ENCODE peak calls at places on chromosomes 2 and 18, in nine cellular contexts. U is fibroblast of lung, S is uterus, I is aorta, H is cardiac muscle cell, Q is astrocyte, Y is iPS DF 6.9, E is heart right ventricle, P is upper lobe of right lung. X is an unnamed sample. For H3K4me1, the result is how much of the 10 kb centered on the place peaks cover.

GRCh38 chr2:234335676-234336228 is 161.1 kb downstream of the ARL4C start:
- DNase-seq in U (peak), S (peak), I (peak), H (peak), Q (peak), Y (no peak), E (peak), P (peak), X (peak)

GRCh38 chr18:52190630-52191029 is 149.4 kb upstream of the DCC start:
- DNase-seq in U (no peak), S (no peak), I (no peak), H (no peak), Q (no peak), Y (no peak), E (no peak), P (no peak), X (no peak)

GRCh38 chr18:76679259-76679658 is 143.1 kb upstream of the ZNF236 start:
- DNase-seq in U (no peak), S (no peak), I (no peak), H (peak), Q (no peak), Y (no peak), E (no peak), P (no peak), X (no peak)

GRCh38 chr2:209688388-209688787 is 83.2 kb upstream of the UNC80 start:
- DNase-seq in U (peak), S (no peak), I (no peak), H (no peak), Q (no peak), Y (no peak), E (no peak), P (no peak), X (no peak)

GRCh38 chr2:84526562-84526961 is 10.3 kb downstream of the DNAH6 start:
- DNase-seq in U (peak), S (no peak), I (no peak), H (no peak), Q (peak), Y (no peak), E (no peak), P (no peak), X (no peak)

GRCh38 chr2:241308267-241308666 is 7.2 kb downstream of the HDLBP start:
- DNase-seq in U (peak), S (no peak), I (no peak), H (no peak), Q (peak), Y (no peak), E (no peak), P (no peak), X (no peak)

GRCh38 chr2:134301099-134301970 is 47.5 kb downstream of the MGAT5 start:
- DNase-seq in U (peak), S (no peak), I (no peak), H (no peak), Q (peak), Y (no peak), E (no peak), P (no peak), X (no peak)

GRCh38 chr2:240324312-240325005 is 111.0 kb upstream of the GPC1 start:
- DNase-seq in U (no peak), S (no peak), I (no peak), H (no peak), Q (no peak), Y (no peak), E (no peak), P (no peak), X (no peak)

GRCh38 chr2:15640291-15640711 is 48.6 kb downstream of the DDX1 start:
- DNase-seq in U (peak), S (no peak), I (no peak), H (no peak), Q (peak), Y (no peak), E (peak), P (no peak), X (no peak)

GRCh38 chr2:140650825-140651224 is 1480.0 kb downstream of the LRP1B start:
- DNase-seq in U (peak), S (no peak), I (no peak), H (no peak), Q (peak), Y (no peak), E (no peak), P (no peak), X (no peak)

GRCh38 chr2:97840198-97840597 is 126.8 kb downstream of the ZAP70 start:
- DNase-seq in U (no peak), S (no peak), I (no peak), H (no peak), Q (no peak), Y (no peak), E (no peak), P (no peak), X (no peak)

GRCh38 chr2:241064008-241064801 is 37.9 kb downstream of the MTERF4 start:
- DNase-seq in U (no peak), S (no peak), I (peak), H (no peak), Q (no peak), Y (no peak), E (no peak), P (peak), X (peak)

GRCh38 chr2:152550386-152550785 is 166.9 kb downstream of the PRPF40A start:
- DNase-seq in U (peak), S (no peak), I (no peak), H (no peak), Q (peak), Y (no peak), E (no peak), P (no peak), X (no peak)

GRCh38 chr18:7438631-7439030 is 128.5 kb upstream of the PTPRM start:
- DNase-seq in U (no peak), S (no peak), I (no peak), H (no peak), Q (no peak), Y (no peak), E (no peak), P (no peak), X (no peak)
- H3K27ac ChIP-seq in U (no peak), S (no peak), I (no peak), H (no peak), Q (no peak), Y (no peak), E (no peak), P (no peak), X (no peak)

DNA sequence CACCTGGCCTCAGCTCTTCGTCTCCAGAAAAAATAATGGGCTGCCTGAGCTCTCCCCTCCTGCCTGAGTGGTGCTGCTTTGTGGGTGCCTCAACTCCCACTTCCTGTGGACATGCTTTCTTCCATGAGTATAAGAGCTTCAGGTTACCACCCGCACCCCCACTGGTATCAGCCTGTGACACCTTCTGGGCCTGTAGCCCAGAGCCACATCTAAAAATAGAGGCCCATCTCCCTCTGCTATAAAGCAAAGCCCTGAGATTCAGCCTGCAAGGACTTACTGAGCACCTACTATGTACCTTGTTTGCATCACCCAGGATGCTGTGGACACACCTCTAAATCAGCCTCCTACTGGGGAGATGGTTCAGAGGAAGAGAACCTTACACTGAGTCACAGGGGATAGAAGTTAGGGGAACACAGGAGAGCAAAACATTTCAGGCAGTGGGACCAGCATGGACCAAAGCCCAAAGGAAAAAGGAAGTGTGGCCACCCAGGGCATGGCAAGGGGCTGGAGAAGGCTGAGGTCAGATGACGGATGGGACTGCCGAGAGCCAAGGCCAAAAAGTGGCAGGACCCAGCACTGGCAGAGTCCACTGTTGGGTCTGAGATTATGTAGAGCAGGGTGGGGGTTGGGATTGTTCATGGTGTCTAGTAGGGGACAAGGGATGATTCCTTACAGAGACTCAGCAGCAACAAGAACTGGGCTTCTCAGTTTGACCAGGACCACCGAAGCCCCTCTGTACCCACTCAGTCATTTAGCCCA is 123.7 kb upstream of the PPP1CB start:
- DNase-seq in U (peak), S (peak), I (peak), H (no peak), Q (peak), Y (no peak), E (peak), P (no peak), X (no peak)
- H3K4me1 ChIP-seq in U (under half), S (under half), I (under half), H (under half), Q (under half), Y (under half), E (half or more), P (under half), X (under half)

GRCh38 chr2:181456660-181457120 is 496 bp upstream of the ITGA4 start:
- DNase-seq in U (peak), S (peak), I (peak), H (peak), Q (peak), Y (no peak), E (peak), P (peak), X (peak)
- H3K27ac ChIP-seq in U (peak), S (peak), I (no peak), H (no peak), Q (peak), Y (no peak), E (no peak), P (peak), X (peak)

GRCh38 chr2:235553696-235554100 is 59.9 kb downstream of the AGAP1 start:
- DNase-seq in U (peak), S (no peak), I (no peak), H (no peak), Q (peak), Y (no peak), E (no peak), P (no peak), X (no peak)

GRCh38 chr2:235554385-235554784 is 60.5 kb downstream of the AGAP1 start:
- DNase-seq in U (no peak), S (no peak), I (no peak), H (no peak), Q (no peak), Y (no peak), E (no peak), P (no peak), X (no peak)

GRCh38 chr2:235553291-235553690 is 59.4 kb downstream of the AGAP1 start:
- DNase-seq in U (no peak), S (no peak), I (no peak), H (no peak), Q (no peak), Y (no peak), E (no peak), P (no peak), X (no peak)

GRCh38 chr2:235551965-235552364 is 58.1 kb downstream of the AGAP1 start:
- DNase-seq in U (peak), S (no peak), I (no peak), H (peak), Q (peak), Y (peak), E (peak), P (peak), X (no peak)

GRCh38 chr2:235552671-235553070 is 58.8 kb downstream of the AGAP1 start:
- DNase-seq in U (no peak), S (no peak), I (no peak), H (no peak), Q (no peak), Y (no peak), E (no peak), P (no peak), X (no peak)
- H3K4me1 ChIP-seq in U (under half), S (under half), I (under half), H (under half), Q (under half), Y (under half), E (under half), P (under half), X (under half)

GRCh38 chr2:101841679-101842327 is 144.3 kb downstream of the MAP4K4 start:
- DNase-seq in U (no peak), S (no peak), I (no peak), H (no peak), Q (no peak), Y (no peak), E (no peak), P (no peak), X (no peak)
- H3K27ac ChIP-seq in U (no peak), S (no peak), I (no peak), H (no peak), Q (no peak), Y (no peak), E (no peak), P (no peak), X (no peak)

GRCh38 chr2:137969418-137969765 is 5.1 kb downstream of the HNMT start:
- DNase-seq in U (peak), S (no peak), I (peak), H (no peak), Q (peak), Y (no peak), E (peak), P (no peak), X (no peak)

GRCh38 chr2:137967042-137967441 is 2.8 kb downstream of the HNMT start:
- DNase-seq in U (no peak), S (no peak), I (no peak), H (no peak), Q (no peak), Y (no peak), E (no peak), P (no peak), X (no peak)

GRCh38 chr2:137968477-137969417 is 4.5 kb downstream of the HNMT start:
- DNase-seq in U (no peak), S (no peak), I (no peak), H (no peak), Q (no peak), Y (no peak), E (no peak), P (no peak), X (no peak)

GRCh38 chr2:137966043-137966442 is 1.8 kb downstream of the HNMT start:
- DNase-seq in U (no peak), S (no peak), I (no peak), H (no peak), Q (no peak), Y (no peak), E (no peak), P (no peak), X (no peak)

GRCh38 chr2:137969876-137970275 is 5.6 kb downstream of the HNMT start:
- DNase-seq in U (no peak), S (no peak), I (no peak), H (no peak), Q (no peak), Y (no peak), E (no peak), P (no peak), X (no peak)
- H3K4me1 ChIP-seq in U (under half), S (under half), I (under half), H (under half), Q (under half), Y (under half), E (under half), P (under half), X (under half)

GRCh38 chr2:85959191-85959590 is 70.4 kb upstream of the ST3GAL5 start:
- DNase-seq in U (no peak), S (no peak), I (no peak), H (no peak), Q (no peak), Y (no peak), E (no peak), P (no peak), X (no peak)
- H3K27ac ChIP-seq in U (no peak), S (no peak), I (no peak), H (no peak), Q (no peak), Y (no peak), E (no peak), P (no peak), X (no peak)

GRCh38 chr2:43044093-43044614 is 182.3 kb downstream of the ZFP36L2 start:
- DNase-seq in U (no peak), S (peak), I (no peak), H (no peak), Q (no peak), Y (no peak), E (no peak), P (peak), X (no peak)

GRCh38 chr2:43041661-43042360 is 184.6 kb downstream of the ZFP36L2 start:
- DNase-seq in U (peak), S (peak), I (peak), H (peak), Q (peak), Y (peak), E (no peak), P (peak), X (no peak)

GRCh38 chr2:43047187-43047780 is 179.1 kb downstream of the ZFP36L2 start:
- DNase-seq in U (no peak), S (peak), I (peak), H (no peak), Q (no peak), Y (no peak), E (no peak), P (no peak), X (no peak)

GRCh38 chr2:43043471-43043870 is 182.9 kb downstream of the ZFP36L2 start:
- DNase-seq in U (no peak), S (peak), I (peak), H (no peak), Q (no peak), Y (no peak), E (no peak), P (peak), X (no peak)

DNA sequence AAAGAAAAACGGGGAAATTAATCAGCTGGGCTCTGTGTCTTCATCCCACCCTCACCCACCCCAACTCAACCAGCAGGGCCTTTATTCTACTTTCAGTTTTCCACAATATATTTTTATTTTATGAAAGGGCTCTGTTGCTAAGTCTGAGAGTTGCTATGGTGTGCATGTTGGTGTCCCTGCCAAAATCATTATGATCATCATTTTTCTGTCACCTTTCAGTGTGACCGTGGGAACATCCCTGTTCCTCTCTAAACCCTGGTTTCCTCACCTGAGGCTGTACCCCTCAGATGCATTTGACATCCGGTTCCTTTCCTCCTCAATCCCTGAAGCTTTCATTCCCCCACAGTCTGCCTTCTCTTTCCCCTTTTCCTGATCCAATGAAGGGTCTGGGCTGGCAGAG is 180.5 kb downstream of the ZFP36L2 start:
- DNase-seq in U (no peak), S (no peak), I (no peak), H (no peak), Q (no peak), Y (no peak), E (no peak), P (no peak), X (no peak)
- H3K4me1 ChIP-seq in U (under half), S (under half), I (under half), H (under half), Q (under half), Y (under half), E (under half), P (under half), X (under half)

GRCh38 chr2:105181282-105181681 is 60.3 kb upstream of the GPR45 start:
- DNase-seq in U (no peak), S (no peak), I (no peak), H (no peak), Q (no peak), Y (no peak), E (no peak), P (no peak), X (no peak)

GRCh38 chr2:105186967-105187498 is 54.5 kb upstream of the GPR45 start:
- DNase-seq in U (no peak), S (no peak), I (no peak), H (no peak), Q (no peak), Y (no peak), E (no peak), P (no peak), X (no peak)

GRCh38 chr2:105187531-105187930 is 54.0 kb upstream of the GPR45 start:
- DNase-seq in U (peak), S (no peak), I (no peak), H (no peak), Q (peak), Y (no peak), E (no peak), P (no peak), X (no peak)

GRCh38 chr2:105183555-105184323 is 57.8 kb upstream of the GPR45 start:
- DNase-seq in U (no peak), S (no peak), I (no peak), H (no peak), Q (no peak), Y (no peak), E (no peak), P (no peak), X (no peak)

DNA sequence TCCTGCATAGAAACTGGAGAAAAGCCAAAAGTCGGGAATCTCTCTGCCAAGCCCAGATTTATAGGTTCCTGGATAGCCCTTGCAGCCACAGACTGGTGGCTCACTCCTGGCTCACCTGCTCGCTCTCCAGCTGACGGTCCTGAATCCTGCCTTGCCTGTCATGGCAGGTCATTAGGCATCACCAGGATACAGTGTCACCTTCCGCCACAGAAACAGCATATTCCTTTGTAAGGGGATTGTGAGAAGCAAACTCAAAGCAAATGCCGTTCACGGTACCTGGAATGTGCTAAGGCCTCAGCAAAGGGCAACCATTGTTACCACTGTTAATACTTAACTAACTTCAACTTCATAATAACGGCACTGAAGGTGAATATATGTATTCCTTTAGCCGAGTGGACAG is 57.1 kb upstream of the GPR45 start:
- DNase-seq in U (no peak), S (no peak), I (no peak), H (no peak), Q (no peak), Y (no peak), E (no peak), P (no peak), X (no peak)
- H3K27ac ChIP-seq in U (no peak), S (no peak), I (no peak), H (no peak), Q (no peak), Y (no peak), E (no peak), P (no peak), X (no peak)